ENCODE peak calls at places on chromosomes 3 and 15, in four cellular contexts. M, F, N and C are unnamed samples.

GRCh38 chr3:39291903-39292329 is 12.1 kb upstream of the CX3CR1 start:
- DNase-seq in N (peak), F (peak), M (peak), C (peak)

GRCh38 chr15:43347114-43347513 is 16.7 kb upstream of the LCMT2 start:
- DNase-seq in F (no peak), N (no peak), M (no peak), C (no peak)

GRCh38 chr3:184314363-184314699 is at the start of gene EIF4G1:
- DNase-seq in N (peak), M (peak), F (peak), C (peak)

GRCh38 chr3:69079269-69080159 is 651 bp downstream of the UBA3 start:
- DNase-seq in N (peak), F (no peak), M (no peak), C (no peak)

GRCh38 chr3:89032331-89033063 is 74.9 kb upstream of the EPHA3 start:
- DNase-seq in N (no peak), M (no peak), F (no peak), C (no peak)

GRCh38 chr15:75456710-75457109 is 5.2 kb upstream of the SIN3A start:
- DNase-seq in N (no peak), M (no peak), F (no peak), C (no peak)

GRCh38 chr15:45573961-45574629 is 13.1 kb upstream of the BLOC1S6 start:
- DNase-seq in N (peak), M (peak), F (no peak), C (peak)

GRCh38 chr3:26967531-26967930 is 345.0 kb downstream of the LRRC3B start:
- DNase-seq in N (no peak), M (no peak), F (no peak), C (no peak)

GRCh38 chr15:59437777-59438574 is at the start of gene FAM81A:
- DNase-seq in N (no peak), F (peak), M (peak), C (peak)

GRCh38 chr3:23461069-23461468 is 257.9 kb downstream of the UBE2E2 start:
- DNase-seq in M (no peak), N (no peak), F (no peak), C (no peak)

GRCh38 chr3:69232447-69232846 is 110.1 kb upstream of the LMOD3 start:
- DNase-seq in M (no peak), F (no peak), N (no peak), C (no peak)

GRCh38 chr3:151135548-151136337 is 50.3 kb downstream of the MED12L start:
- DNase-seq in M (no peak), N (no peak), F (no peak), C (no peak)

GRCh38 chr15:43776718-43777292 is at the start of gene ELL3:
- DNase-seq in M (peak), N (peak), F (peak), C (peak)

GRCh38 chr15:65778269-65778668 is 13.8 kb downstream of the DENND4A start:
- DNase-seq in M (no peak), N (no peak), F (no peak), C (no peak)

GRCh38 chr3:123411340-123412040 is 37.4 kb downstream of the ADCY5 start:
- DNase-seq in N (no peak), M (no peak), F (no peak), C (no peak)

GRCh38 chr15:39511000-39511914 is 69.6 kb upstream of the THBS1 start:
- DNase-seq in N (no peak), M (peak), F (no peak), C (no peak)

GRCh38 chr15:78047631-78048409 is 29.7 kb downstream of the TBC1D2B start:
- DNase-seq in N (no peak), M (no peak), F (no peak), C (no peak)

GRCh38 chr3:155169221-155169620 is 89.1 kb downstream of the MME start:
- DNase-seq in M (no peak), F (no peak), N (no peak), C (no peak)
- TF ChIP-seq JUND in M (no peak), F (no peak), N (no peak), C (no peak)

GRCh38 chr3:173690542-173690941 is 293.0 kb downstream of the NLGN1 start:
- DNase-seq in N (no peak), M (no peak), F (peak), C (no peak)

GRCh38 chr3:173685471-173685870 is 287.9 kb downstream of the NLGN1 start:
- DNase-seq in F (no peak), M (no peak), N (no peak), C (no peak)

GRCh38 chr3:173688216-173688842 is 290.8 kb downstream of the NLGN1 start:
- DNase-seq in F (no peak), N (no peak), M (no peak), C (no peak)
- TF ChIP-seq JUND in F (no peak), N (no peak), M (no peak), C (no peak)

GRCh38 chr3:14765576-14766427 is 53.0 kb upstream of the FGD5 start:
- DNase-seq in N (no peak), M (no peak), F (no peak), C (no peak)
- TF ChIP-seq JUND in N (no peak), M (no peak), F (no peak), C (no peak)

GRCh38 chr3:145094355-145094941 is 1066.5 kb downstream of the PLOD2 start:
- DNase-seq in F (peak), N (no peak), M (peak), C (no peak)
- TF ChIP-seq JUND in F (no peak), N (no peak), M (no peak), C (no peak)

GRCh38 chr15:71962537-71962936 is 152.2 kb downstream of the NR2E3 start:
- DNase-seq in F (no peak), N (peak), M (no peak), C (no peak)
- TF ChIP-seq JUND in F (no peak), N (no peak), M (no peak), C (no peak)

GRCh38 chr15:36161108-36161507 is 418.3 kb upstream of the CDIN1 start:
- DNase-seq in M (no peak), F (no peak), N (no peak), C (no peak)

GRCh38 chr15:36156855-36157521 is 422.4 kb upstream of the CDIN1 start:
- DNase-seq in N (peak), F (no peak), M (no peak), C (no peak)

DNA sequence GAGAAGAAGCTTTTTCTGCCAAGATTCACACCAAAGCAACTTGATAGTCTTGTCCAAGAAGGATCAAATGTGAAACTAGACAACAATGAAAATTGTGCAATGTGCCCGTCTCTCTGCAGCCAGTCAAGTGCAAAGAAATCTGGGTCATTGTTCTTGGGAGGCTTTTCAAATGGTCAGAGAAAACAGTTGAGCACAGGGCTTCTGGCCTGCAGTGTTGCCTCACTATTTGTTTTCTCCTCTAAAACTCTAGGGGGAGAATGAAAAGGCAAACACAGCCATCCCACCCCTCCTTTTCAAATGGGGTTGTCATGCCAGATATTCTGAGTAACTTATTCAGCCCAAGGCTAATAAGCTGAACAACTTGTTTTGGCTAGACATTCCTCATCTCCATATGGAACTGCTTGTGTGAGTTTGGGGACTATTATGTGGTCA is 417.6 kb upstream of the CDIN1 start:
- DNase-seq in N (no peak), M (no peak), F (no peak), C (no peak)
- TF ChIP-seq JUND in N (no peak), M (no peak), F (no peak), C (no peak)

GRCh38 chr3:52086939-52087675 is 30.7 kb upstream of the DUSP7 start:
- DNase-seq in F (no peak), N (no peak), M (no peak), C (no peak)
- TF ChIP-seq JUND in F (no peak), N (no peak), M (no peak), C (no peak)

GRCh38 chr3:194312743-194313281 is 38.3 kb downstream of the CPN2 start:
- DNase-seq in N (peak), F (no peak), M (no peak), C (no peak)
- TF ChIP-seq JUND in N (no peak), F (no peak), M (no peak), C (no peak)

DNA sequence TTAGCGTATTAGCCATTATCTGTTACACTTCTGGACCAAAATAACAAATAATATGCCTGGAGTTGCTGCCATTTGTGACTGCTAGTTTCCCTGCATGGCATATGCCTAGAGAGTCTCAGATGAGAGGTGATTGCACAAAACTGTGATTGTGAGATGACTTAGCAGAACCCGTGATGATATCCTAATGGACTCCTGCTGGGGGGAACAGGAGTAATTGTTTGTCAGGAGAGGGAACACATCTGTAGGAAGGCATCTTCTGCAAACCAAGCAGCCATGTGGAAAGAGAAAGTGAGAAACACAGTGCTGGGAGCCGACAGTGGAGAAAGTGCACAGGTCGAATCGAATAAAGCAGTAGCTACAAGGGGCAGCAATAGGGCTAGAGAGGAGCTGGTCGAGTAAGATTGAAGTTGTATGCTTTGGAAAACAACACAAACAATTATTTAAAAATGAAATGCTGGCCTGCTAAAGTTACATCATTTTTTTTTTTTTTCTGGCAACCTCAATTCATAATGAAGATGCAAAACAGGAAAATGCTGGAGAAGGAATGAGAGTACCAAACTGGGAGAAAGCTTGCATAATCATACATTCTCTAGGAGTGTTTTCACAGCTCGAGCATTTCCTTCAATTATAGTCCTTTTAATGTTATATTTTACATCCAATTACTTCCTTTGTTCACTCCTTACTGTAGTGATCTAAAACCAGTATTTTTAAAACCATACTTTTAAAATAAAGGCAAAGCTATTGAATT is 494.3 kb upstream of the AGTR1 start:
- DNase-seq in M (no peak), N (no peak), F (no peak), C (no peak)
- TF ChIP-seq JUND in M (no peak), N (no peak), F (no peak), C (no peak)